ENCODE peak calls at places on chromosomes 16 and 17, in four cellular contexts. O, U, D and K are unnamed samples.

GRCh38 chr16:84143784-84144199 is 1.2 kb downstream of the HSDL1 start:
- DNase-seq in O (no peak), U (no peak), D (no peak), K (no peak)

GRCh38 chr16:11422381-11423314 is 77.4 kb downstream of the RMI2 start:
- DNase-seq in O (no peak), U (peak), D (no peak), K (peak)

GRCh38 chr16:54142787-54143186 is 143.8 kb downstream of the IRX3 start:
- DNase-seq in O (no peak), U (no peak), D (no peak), K (no peak)

GRCh38 chr17:57114085-57114673 is 29.1 kb downstream of the AKAP1 start:
- DNase-seq in O (no peak), U (peak), D (peak), K (peak)

GRCh38 chr16:68737046-68737729 is at the start of gene CDH1:
- DNase-seq in O (no peak), U (no peak), D (no peak), K (peak)

GRCh38 chr16:65967376-65967775 is 399.1 kb upstream of the CDH5 start:
- DNase-seq in O (peak), U (no peak), D (no peak), K (no peak)

GRCh38 chr17:77498056-77498785 is 357.5 kb downstream of the SEC14L1 start:
- DNase-seq in O (no peak), U (no peak), D (no peak), K (peak)

GRCh38 chr17:7289256-7290032 is 5.0 kb downstream of the YBX2 start:
- DNase-seq in O (no peak), U (no peak), D (no peak), K (peak)

GRCh38 chr16:12601290-12601900 is 202.3 kb downstream of the CPPED1 start:
- DNase-seq in O (no peak), U (no peak), D (no peak), K (no peak)

GRCh38 chr17:15893333-15894024 is 51.5 kb upstream of the ADORA2B start:
- DNase-seq in O (peak), U (no peak), D (no peak), K (no peak)

GRCh38 chr16:54931757-54932660 is 1.3 kb downstream of the IRX5 start:
- DNase-seq in O (peak), U (no peak), D (no peak), K (peak)

GRCh38 chr17:66255527-66255971 is 26.3 kb upstream of the APOH start:
- DNase-seq in O (no peak), U (no peak), D (no peak), K (no peak)

GRCh38 chr16:77951788-77952187 is 70.6 kb upstream of the CLEC3A start:
- DNase-seq in O (no peak), U (peak), D (no peak), K (no peak)

GRCh38 chr17:50185724-50186545 is 15.5 kb downstream of the COL1A1 start:
- DNase-seq in O (peak), U (no peak), D (no peak), K (peak)

GRCh38 chr17:40433551-40434384 is 9.5 kb upstream of the IGFBP4 start:
- DNase-seq in O (no peak), U (peak), D (no peak), K (peak)

GRCh38 chr17:12509836-12510235 is 155.9 kb upstream of the MYOCD start:
- DNase-seq in O (peak), U (no peak), D (no peak), K (no peak)

GRCh38 chr17:39591958-39592954 is 15.5 kb downstream of the NEUROD2 start:
- DNase-seq in O (peak), U (peak), D (peak), K (peak)

GRCh38 chr16:57628008-57628781 is at the start of gene ADGRG1:
- DNase-seq in O (peak), U (no peak), D (peak), K (peak)

GRCh38 chr17:39547713-39548478 is 59.8 kb downstream of the NEUROD2 start:
- DNase-seq in O (no peak), U (peak), D (peak), K (peak)

GRCh38 chr17:21525464-21526130 is 149.4 kb downstream of the KCNJ12 start:
- DNase-seq in O (no peak), U (no peak), D (no peak), K (no peak)

GRCh38 chr17:57617218-57617617 is 127.9 kb downstream of the CCDC182 start:
- DNase-seq in O (no peak), U (no peak), D (no peak), K (no peak)

GRCh38 chr17:73311428-73311780 is 397 bp downstream of the CDC42EP4 start:
- DNase-seq in O (no peak), U (no peak), D (no peak), K (peak)

GRCh38 chr17:5785343-5785742 is 201.0 kb upstream of the NLRP1 start:
- DNase-seq in O (peak), U (peak), D (no peak), K (no peak)
- H3K4me3 ChIP-seq in O (no peak), U (peak), D (no peak), K (no peak)

DNA sequence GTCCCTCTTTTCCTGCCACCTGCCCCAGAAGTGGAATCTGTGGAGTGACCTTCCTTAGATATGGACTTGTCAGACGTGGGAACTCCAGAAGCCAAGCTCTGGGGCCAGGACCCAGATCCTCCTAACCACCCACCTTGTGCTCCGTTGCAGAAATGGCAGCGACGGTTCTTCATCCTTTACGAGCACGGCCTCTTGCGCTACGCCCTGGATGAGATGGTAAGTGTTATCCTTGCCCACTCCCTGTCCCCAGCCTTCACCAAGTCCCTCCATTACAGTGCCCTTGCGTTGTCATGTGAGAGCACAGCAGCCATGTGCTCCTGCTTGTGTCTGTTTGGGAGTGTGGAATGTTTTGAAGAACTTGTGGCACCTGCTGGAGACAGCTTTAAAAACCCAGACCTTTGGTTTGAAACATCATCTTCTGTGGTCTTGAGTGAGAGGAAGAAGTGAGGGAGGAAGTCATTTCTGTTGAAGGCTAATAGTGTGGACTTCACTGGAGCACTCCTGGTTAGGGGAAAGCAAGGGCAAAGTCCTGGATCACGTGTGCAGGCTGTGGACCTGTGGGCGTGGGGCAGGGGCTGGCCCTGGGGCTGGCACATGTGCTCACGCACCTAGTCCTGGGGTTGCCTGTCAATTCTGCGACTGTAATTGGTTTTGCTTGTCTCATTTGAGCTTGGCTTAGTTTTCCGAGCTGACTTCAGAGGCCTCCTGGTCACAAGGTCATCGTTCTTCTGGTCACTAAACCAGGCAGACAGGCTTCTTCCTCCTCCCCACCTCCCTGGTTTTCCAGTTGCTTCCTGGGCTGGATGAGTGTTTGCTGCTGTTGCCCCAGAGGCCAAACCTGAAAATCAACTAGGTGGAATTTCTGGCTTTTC is 35.8 kb downstream of the MPRIP start:
- DNase-seq in O (no peak), U (no peak), D (no peak), K (no peak)
- H3K4me2 ChIP-seq in O (no peak), U (no peak), D (no peak), K (no peak)

GRCh38 chr17:33292184-33292980 is 713 bp downstream of the ASIC2 start:
- DNase-seq in O (peak), U (no peak), D (peak), K (no peak)

GRCh38 chr17:33297643-33298042 is 4.5 kb upstream of the ASIC2 start:
- DNase-seq in O (no peak), U (no peak), D (no peak), K (no peak)

GRCh38 chr17:33292981-33293867 is at the start of gene ASIC2:
- DNase-seq in O (peak), U (no peak), D (peak), K (no peak)

GRCh38 chr17:33291248-33292183 is 1.6 kb downstream of the ASIC2 start:
- DNase-seq in O (peak), U (no peak), D (peak), K (no peak)

GRCh38 chr17:33294994-33295393 is 1.9 kb upstream of the ASIC2 start:
- DNase-seq in O (no peak), U (no peak), D (no peak), K (no peak)
- H3K4me3 ChIP-seq in O (no peak), U (no peak), D (no peak), K (no peak)

DNA sequence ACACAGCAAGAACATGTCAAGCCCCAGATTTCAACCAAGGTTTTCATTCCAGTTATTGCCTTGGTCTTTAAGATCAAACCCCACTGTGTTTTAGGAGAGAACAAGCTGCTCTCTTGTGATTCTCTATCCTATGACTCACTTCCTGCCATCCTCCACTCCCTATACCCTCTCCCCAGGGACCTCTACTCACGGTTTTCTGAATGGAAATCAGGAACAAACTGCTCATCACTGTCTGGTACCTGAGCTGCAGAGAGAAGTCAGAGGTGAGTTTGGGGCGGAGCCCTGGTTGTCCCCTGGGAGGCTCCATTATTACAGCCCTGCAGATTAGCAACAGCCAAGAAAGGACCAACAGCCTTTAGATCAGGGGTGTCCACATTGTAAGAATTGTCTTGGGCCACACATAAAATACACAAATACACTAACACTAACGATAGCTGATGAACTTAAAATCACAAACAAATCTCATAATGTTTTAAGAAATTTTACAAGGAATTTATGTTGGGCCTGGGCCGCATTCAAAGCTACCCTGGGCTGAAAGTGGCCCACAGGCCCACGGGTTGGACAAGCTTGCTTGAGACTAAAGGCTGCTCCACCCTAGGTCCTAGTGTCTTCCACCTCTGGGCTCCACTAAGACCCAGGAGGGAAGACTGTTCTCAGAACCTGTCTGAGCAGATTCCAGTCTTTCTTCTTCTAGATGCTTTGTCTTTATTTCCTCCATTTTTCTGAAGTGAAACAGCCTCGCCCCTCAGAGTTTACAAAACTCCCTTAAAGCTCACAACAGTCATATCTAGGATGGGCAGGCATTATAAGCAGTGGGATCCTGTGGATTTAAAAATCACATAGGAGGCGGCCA is 9.7 kb downstream of the ETV4 start:
- DNase-seq in O (peak), U (peak), D (no peak), K (peak)
- H3K4me2 ChIP-seq in O (peak), U (no peak), D (no peak), K (peak)

DNA sequence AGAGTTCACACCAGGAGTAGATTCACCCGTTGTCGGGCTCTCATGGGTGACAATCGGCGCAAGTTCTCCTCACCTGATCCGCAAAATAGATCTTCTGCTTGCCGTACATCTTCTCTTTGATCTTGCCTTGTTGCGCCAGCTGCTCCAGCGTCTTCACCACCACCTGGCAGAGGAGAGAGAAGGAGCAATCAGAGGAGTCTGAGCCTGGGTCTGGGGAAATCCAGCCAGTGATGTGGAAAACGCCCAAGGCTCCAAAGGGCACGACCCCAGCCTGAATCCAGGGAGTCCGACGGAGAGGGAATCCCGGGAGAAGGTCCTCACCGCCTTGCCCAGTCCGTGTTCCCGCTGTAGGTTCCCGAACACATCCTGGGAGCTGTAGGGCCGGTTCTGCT is 393 bp downstream of the PSMC3IP start:
- DNase-seq in O (no peak), U (peak), D (peak), K (peak)
- H3K4me3 ChIP-seq in O (peak), U (peak), D (peak), K (peak)

GRCh38 chr16:1865902-1866690 is 5.9 kb downstream of the MEIOB start:
- DNase-seq in O (no peak), U (no peak), D (no peak), K (no peak)
- H3K4me2 ChIP-seq in O (no peak), U (no peak), D (no peak), K (no peak)

GRCh38 chr16:3003582-3004270 is 9.0 kb upstream of the CLDN9 start:
- DNase-seq in O (peak), U (peak), D (peak), K (peak)
- H3K4me3 ChIP-seq in O (no peak), U (peak), D (peak), K (no peak)

GRCh38 chr17:6232768-6233130 is 162.6 kb downstream of the WSCD1 start:
- DNase-seq in O (no peak), U (no peak), D (no peak), K (no peak)
- H3K4me2 ChIP-seq in O (no peak), U (no peak), D (no peak), K (no peak)